ENCODE peak calls at places on chromosomes 4 and X, in six cellular contexts. L is epithelial cell of esophagus; G is T47D; R is renal cortical epithelial cell; M is stimulated activated naive B cell treated with anti-CD40 and anti-IgM and Interleukin-4, amounts not matched to agents 10 μg/mL and 1 μg/mL and 100 μg/mL, for 72 hours; V is activated T-cell treated with anti-CD3 and anti-CD28 coated beads for 4 hours. F is an unnamed sample.

GRCh38 chr4:61200991-61201526 is 933 bp downstream of the ADGRL3 start:
- DNase-seq in G (no peak), V (no peak), L (peak), R (no peak), M (no peak), F (no peak)

GRCh38 chr4:175330652-175331051 is 412.5 kb downstream of the ADAM29 start:
- DNase-seq in G (no peak), M (no peak), R (no peak), V (no peak), L (peak), F (no peak)

GRCh38 chr4:103046416-103047290 is 27.1 kb upstream of the SLC9B1 start:
- DNase-seq in L (peak), M (peak), R (peak), V (peak), G (peak), F (no peak)

GRCh38 chr4:186161138-186161537 is 30.2 kb upstream of the CYP4V2 start:
- DNase-seq in V (no peak), R (no peak), M (no peak), L (no peak), G (no peak), F (no peak)

GRCh38 chrX:151268836-151269235 is 92.5 kb downstream of the GPR50 start:
- DNase-seq in G (no peak), R (no peak), M (no peak), V (no peak), L (no peak), F (no peak)

GRCh38 chrX:34112459-34112858 is 19.7 kb downstream of the FAM47A start:
- DNase-seq in R (no peak), M (no peak), V (no peak), L (no peak), G (no peak), F (no peak)

GRCh38 chr4:23364167-23364566 is 525.7 kb downstream of the PPARGC1A start:
- DNase-seq in V (no peak), M (no peak), L (no peak), G (no peak), R (peak), F (no peak)

GRCh38 chrX:71859637-71860036 is 51.0 kb upstream of the NHSL2 start:
- DNase-seq in L (peak), G (no peak), R (peak), M (peak), V (peak), F (no peak)

GRCh38 chrX:145524931-145525330 is 277.6 kb downstream of the SPANXN1 start:
- DNase-seq in R (no peak), M (no peak), L (no peak), G (no peak), V (no peak), F (no peak)

GRCh38 chrX:119145241-119145653 is 17.6 kb upstream of the KIAA1210 start:
- DNase-seq in V (no peak), G (no peak), M (no peak), L (peak), R (no peak), F (no peak)

GRCh38 chrX:1661048-1661921 is 46.4 kb downstream of the ASMT start:
- DNase-seq in R (no peak), M (peak), G (no peak), L (no peak), V (peak), F (no peak)

GRCh38 chr4:159358226-159358625 is 255.3 kb downstream of the RAPGEF2 start:
- DNase-seq in V (no peak), M (no peak), L (peak), G (no peak), R (peak), F (no peak)

GRCh38 chr4:61427818-61428495 is 227.8 kb downstream of the ADGRL3 start:
- DNase-seq in M (no peak), L (peak), R (no peak), V (no peak), G (no peak), F (no peak)

GRCh38 chrX:44314259-44314734 is 29.2 kb downstream of the EFHC2 start:
- DNase-seq in R (peak), L (peak), V (no peak), M (peak), G (no peak), F (no peak)

GRCh38 chr4:121728066-121728465 is 31.3 kb upstream of the ANXA5 start:
- DNase-seq in G (no peak), M (no peak), L (peak), R (peak), V (no peak), F (no peak)